ENCODE peak calls at places on chromosomes 12 and 14, in four cellular contexts. One of them, this sample, is unnamed.

GRCh38 chr14:34301107-34301734 is 160.8 kb downstream of the SPTSSA start:
- DNase-seq in T-cell: no peak
- DNase-seq in renal cortical epithelial cell: peak; percentile 58
- DNase-seq in cardiac muscle cell: peak; percentile 52
- DNase-seq in this sample: peak; percentile 33

GRCh38 chr12:2959194-2959507 is at the start of gene TEAD4:
- DNase-seq in T-cell: no peak
- DNase-seq in renal cortical epithelial cell: peak; percentile 45
- DNase-seq in cardiac muscle cell: peak; percentile 89
- DNase-seq in this sample: peak; percentile 81

GRCh38 chr12:52235001-52235760 is 2.1 kb downstream of the KRT7 start:
- DNase-seq in T-cell: no peak
- DNase-seq in renal cortical epithelial cell: no peak
- DNase-seq in cardiac muscle cell: peak; percentile 50
- DNase-seq in this sample: no peak

GRCh38 chr12:27013606-27014084 is 539 bp downstream of the TM7SF3 start:
- DNase-seq in T-cell: no peak
- DNase-seq in renal cortical epithelial cell: peak; percentile 39
- DNase-seq in cardiac muscle cell: peak; percentile 45
- DNase-seq in this sample: no peak

GRCh38 chr14:76904740-76905569 is 78.7 kb downstream of the LRRC74A start:
- DNase-seq in T-cell: peak; percentile 67
- DNase-seq in renal cortical epithelial cell: peak; percentile 94
- DNase-seq in cardiac muscle cell: peak; percentile 90
- DNase-seq in this sample: peak; percentile 96

GRCh38 chr12:57230381-57231155 is 1.1 kb downstream of the SHMT2 start:
- DNase-seq in T-cell: no peak
- DNase-seq in renal cortical epithelial cell: no peak
- DNase-seq in cardiac muscle cell: no peak
- DNase-seq in this sample: no peak

GRCh38 chr14:91866061-91866460 is 1.3 kb downstream of the TC2N start:
- DNase-seq in T-cell: no peak
- DNase-seq in renal cortical epithelial cell: peak; percentile 57
- DNase-seq in cardiac muscle cell: peak; percentile 49
- DNase-seq in this sample: no peak

GRCh38 chr14:70000601-70001000 is 121.4 kb downstream of the SMOC1 start:
- DNase-seq in T-cell: no peak
- DNase-seq in renal cortical epithelial cell: peak; percentile 93
- DNase-seq in cardiac muscle cell: no peak
- DNase-seq in this sample: peak; percentile 78

GRCh38 chr12:123119808-123120207 is 31.1 kb downstream of the PITPNM2 start:
- DNase-seq in T-cell: no peak
- DNase-seq in renal cortical epithelial cell: no peak
- DNase-seq in cardiac muscle cell: no peak
- DNase-seq in this sample: no peak

GRCh38 chr14:85528882-85529585 is 910 bp upstream of the FLRT2 start:
- DNase-seq in T-cell: no peak
- DNase-seq in renal cortical epithelial cell: peak; percentile 55
- DNase-seq in cardiac muscle cell: peak; percentile 77
- DNase-seq in this sample: peak; percentile 49

GRCh38 chr14:58193542-58193941 is 6.4 kb upstream of the ACTR10 start:
- DNase-seq in T-cell: no peak
- DNase-seq in renal cortical epithelial cell: peak; percentile 82
- DNase-seq in cardiac muscle cell: no peak
- DNase-seq in this sample: peak; percentile 75

GRCh38 chr12:132554857-132555630 is 55.3 kb downstream of the LRCOL1 start:
- DNase-seq in T-cell: no peak
- DNase-seq in renal cortical epithelial cell: no peak
- DNase-seq in cardiac muscle cell: peak; percentile 13
- DNase-seq in this sample: no peak

GRCh38 chr14:77508249-77508648 is 9.6 kb upstream of the ISM2 start:
- DNase-seq in T-cell: no peak
- DNase-seq in renal cortical epithelial cell: peak; percentile 95
- DNase-seq in cardiac muscle cell: peak; percentile 88
- DNase-seq in this sample: no peak

GRCh38 chr12:32586390-32586789 is 92.7 kb upstream of the DNM1L start:
- DNase-seq in T-cell: no peak
- DNase-seq in renal cortical epithelial cell: no peak
- DNase-seq in cardiac muscle cell: peak; percentile 35
- DNase-seq in this sample: no peak

GRCh38 chr14:50001146-50001998 is 108.5 kb downstream of the ARF6 start:
- DNase-seq in T-cell: peak; percentile 54
- DNase-seq in renal cortical epithelial cell: peak; percentile 88
- DNase-seq in cardiac muscle cell: peak; percentile 76
- DNase-seq in this sample: peak; percentile 85

GRCh38 chr12:121214855-121215745 is 5.2 kb downstream of the P2RX4 start:
- DNase-seq in T-cell: no peak
- DNase-seq in renal cortical epithelial cell: peak; percentile 99
- DNase-seq in cardiac muscle cell: peak; percentile 85
- DNase-seq in this sample: peak; percentile 96

GRCh38 chr12:1575799-1576401 is 18.5 kb downstream of the FBXL14 start:
- DNase-seq in T-cell: no peak
- DNase-seq in renal cortical epithelial cell: no peak
- DNase-seq in cardiac muscle cell: peak; percentile 60
- DNase-seq in this sample: no peak

GRCh38 chr12:128801879-128802391 is 21.8 kb downstream of the SLC15A4 start:
- DNase-seq in T-cell: no peak
- DNase-seq in renal cortical epithelial cell: no peak
- DNase-seq in cardiac muscle cell: no peak
- DNase-seq in this sample: no peak

GRCh38 chr12:120366884-120367251 is 2.1 kb downstream of the MSI1 start:
- DNase-seq in T-cell: no peak
- DNase-seq in renal cortical epithelial cell: no peak
- DNase-seq in cardiac muscle cell: no peak
- DNase-seq in this sample: no peak

GRCh38 chr14:71764701-71765347 is 167.4 kb upstream of the RGS6 start:
- DNase-seq in T-cell: no peak
- DNase-seq in renal cortical epithelial cell: peak; percentile 22
- DNase-seq in cardiac muscle cell: peak; percentile 17
- DNase-seq in this sample: no peak

GRCh38 chr12:40647651-40648050 is 44.6 kb upstream of the CNTN1 start:
- DNase-seq in T-cell: no peak
- DNase-seq in renal cortical epithelial cell: no peak
- DNase-seq in cardiac muscle cell: no peak
- DNase-seq in this sample: no peak

GRCh38 chr12:75979181-75979580 is 52.4 kb downstream of the PHLDA1 start:
- DNase-seq in T-cell: no peak
- DNase-seq in renal cortical epithelial cell: peak; percentile 88
- DNase-seq in cardiac muscle cell: no peak
- DNase-seq in this sample: no peak

GRCh38 chr14:68368850-68369249 is 424.0 kb downstream of the ZFP36L1 start:
- DNase-seq in T-cell: no peak
- DNase-seq in renal cortical epithelial cell: no peak
- DNase-seq in cardiac muscle cell: no peak
- DNase-seq in this sample: no peak

GRCh38 chr14:101400815-101401214 is 160.5 kb upstream of the DIO3 start:
- DNase-seq in T-cell: no peak
- DNase-seq in renal cortical epithelial cell: no peak
- DNase-seq in cardiac muscle cell: peak; percentile 77
- DNase-seq in this sample: no peak

GRCh38 chr14:92553456-92553855 is 39.9 kb downstream of the RIN3 start:
- DNase-seq in T-cell: no peak
- DNase-seq in renal cortical epithelial cell: peak; percentile 22
- DNase-seq in cardiac muscle cell: peak; percentile 68
- DNase-seq in this sample: no peak

GRCh38 chr12:68871899-68872298 is 61.1 kb downstream of the CPM start:
- DNase-seq in T-cell: no peak
- DNase-seq in renal cortical epithelial cell: no peak
- DNase-seq in cardiac muscle cell: peak; percentile 47
- DNase-seq in this sample: no peak